ENCODE peak calls at places on chromosomes 7 and 10, in eight cellular contexts. One of them, this sample, is unnamed.

GRCh38 chr7:137961200-137962177 is 40.4 kb downstream of the CREB3L2 start:
- DNase-seq in stimulated activated CD8-positive, alpha-beta memory T cell treated with anti-CD3 and anti-CD28 coated beads, Interleukin-12 subunit alpha, Interleukin-12 subunit beta, amount 100 ng/mL, for 4 hours: no peak
- DNase-seq in activated naive CD8-positive, alpha-beta T cell treated with anti-CD3 and anti-CD28 coated beads for 36 hours: no peak
- DNase-seq in tibial nerve: no peak
- DNase-seq in H9: no peak
- DNase-seq in EL: no peak
- DNase-seq in fibroblast of pulmonary artery: no peak
- DNase-seq in GM23338: no peak
- DNase-seq in this sample: no peak

GRCh38 chr10:10564081-10564480 is 453.6 kb upstream of the CELF2 start:
- DNase-seq in stimulated activated CD8-positive, alpha-beta memory T cell treated with anti-CD3 and anti-CD28 coated beads, Interleukin-12 subunit alpha, Interleukin-12 subunit beta, amount 100 ng/mL, for 4 hours: no peak
- DNase-seq in activated naive CD8-positive, alpha-beta T cell treated with anti-CD3 and anti-CD28 coated beads for 36 hours: no peak
- DNase-seq in tibial nerve: no peak
- DNase-seq in H9: no peak
- DNase-seq in EL: no peak
- DNase-seq in fibroblast of pulmonary artery: peak
- DNase-seq in GM23338: peak
- DNase-seq in this sample: no peak

GRCh38 chr10:92972066-92972870 is 88.3 kb upstream of the CYP26C1 start:
- DNase-seq in stimulated activated CD8-positive, alpha-beta memory T cell treated with anti-CD3 and anti-CD28 coated beads, Interleukin-12 subunit alpha, Interleukin-12 subunit beta, amount 100 ng/mL, for 4 hours: no peak
- DNase-seq in activated naive CD8-positive, alpha-beta T cell treated with anti-CD3 and anti-CD28 coated beads for 36 hours: no peak
- DNase-seq in tibial nerve: no peak
- DNase-seq in H9: no peak
- DNase-seq in EL: peak
- DNase-seq in fibroblast of pulmonary artery: peak
- DNase-seq in GM23338: no peak
- DNase-seq in this sample: no peak

GRCh38 chr10:116160271-116160670 is 112.7 kb downstream of the GFRA1 start:
- DNase-seq in stimulated activated CD8-positive, alpha-beta memory T cell treated with anti-CD3 and anti-CD28 coated beads, Interleukin-12 subunit alpha, Interleukin-12 subunit beta, amount 100 ng/mL, for 4 hours: no peak
- DNase-seq in activated naive CD8-positive, alpha-beta T cell treated with anti-CD3 and anti-CD28 coated beads for 36 hours: no peak
- DNase-seq in tibial nerve: no peak
- DNase-seq in H9: no peak
- DNase-seq in EL: peak
- DNase-seq in fibroblast of pulmonary artery: no peak
- DNase-seq in GM23338: no peak
- DNase-seq in this sample: no peak

GRCh38 chr10:69279110-69279509 is 814 bp downstream of the HK1 start:
- DNase-seq in stimulated activated CD8-positive, alpha-beta memory T cell treated with anti-CD3 and anti-CD28 coated beads, Interleukin-12 subunit alpha, Interleukin-12 subunit beta, amount 100 ng/mL, for 4 hours: no peak
- DNase-seq in activated naive CD8-positive, alpha-beta T cell treated with anti-CD3 and anti-CD28 coated beads for 36 hours: no peak
- DNase-seq in tibial nerve: no peak
- DNase-seq in H9: no peak
- DNase-seq in EL: no peak
- DNase-seq in fibroblast of pulmonary artery: no peak
- DNase-seq in GM23338: no peak
- DNase-seq in this sample: no peak

GRCh38 chr10:96496281-96496925 is 17.3 kb downstream of the TLL2 start:
- DNase-seq in stimulated activated CD8-positive, alpha-beta memory T cell treated with anti-CD3 and anti-CD28 coated beads, Interleukin-12 subunit alpha, Interleukin-12 subunit beta, amount 100 ng/mL, for 4 hours: no peak
- DNase-seq in activated naive CD8-positive, alpha-beta T cell treated with anti-CD3 and anti-CD28 coated beads for 36 hours: no peak
- DNase-seq in tibial nerve: no peak
- DNase-seq in H9: peak
- DNase-seq in EL: no peak
- DNase-seq in fibroblast of pulmonary artery: peak
- DNase-seq in GM23338: peak
- DNase-seq in this sample: no peak

GRCh38 chr7:143008007-143008901 is 18.7 kb downstream of the OR9A2 start:
- DNase-seq in stimulated activated CD8-positive, alpha-beta memory T cell treated with anti-CD3 and anti-CD28 coated beads, Interleukin-12 subunit alpha, Interleukin-12 subunit beta, amount 100 ng/mL, for 4 hours: peak
- DNase-seq in activated naive CD8-positive, alpha-beta T cell treated with anti-CD3 and anti-CD28 coated beads for 36 hours: peak
- DNase-seq in tibial nerve: peak
- DNase-seq in H9: peak
- DNase-seq in EL: peak
- DNase-seq in fibroblast of pulmonary artery: peak
- DNase-seq in GM23338: peak
- DNase-seq in this sample: peak

GRCh38 chr10:96651998-96652431 is 65.2 kb upstream of the TM9SF3 start:
- DNase-seq in stimulated activated CD8-positive, alpha-beta memory T cell treated with anti-CD3 and anti-CD28 coated beads, Interleukin-12 subunit alpha, Interleukin-12 subunit beta, amount 100 ng/mL, for 4 hours: peak
- DNase-seq in activated naive CD8-positive, alpha-beta T cell treated with anti-CD3 and anti-CD28 coated beads for 36 hours: peak
- DNase-seq in tibial nerve: no peak
- DNase-seq in H9: no peak
- DNase-seq in EL: no peak
- DNase-seq in fibroblast of pulmonary artery: no peak
- DNase-seq in GM23338: no peak
- DNase-seq in this sample: peak

GRCh38 chr10:86849495-86849894 is 93.1 kb downstream of the BMPR1A start:
- DNase-seq in stimulated activated CD8-positive, alpha-beta memory T cell treated with anti-CD3 and anti-CD28 coated beads, Interleukin-12 subunit alpha, Interleukin-12 subunit beta, amount 100 ng/mL, for 4 hours: no peak
- DNase-seq in activated naive CD8-positive, alpha-beta T cell treated with anti-CD3 and anti-CD28 coated beads for 36 hours: no peak
- DNase-seq in tibial nerve: no peak
- DNase-seq in H9: no peak
- DNase-seq in EL: no peak
- DNase-seq in fibroblast of pulmonary artery: no peak
- DNase-seq in GM23338: no peak
- DNase-seq in this sample: no peak

GRCh38 chr7:80748302-80749042 is 110.0 kb downstream of the CD36 start:
- DNase-seq in stimulated activated CD8-positive, alpha-beta memory T cell treated with anti-CD3 and anti-CD28 coated beads, Interleukin-12 subunit alpha, Interleukin-12 subunit beta, amount 100 ng/mL, for 4 hours: no peak
- DNase-seq in activated naive CD8-positive, alpha-beta T cell treated with anti-CD3 and anti-CD28 coated beads for 36 hours: no peak
- DNase-seq in tibial nerve: no peak
- DNase-seq in H9: no peak
- DNase-seq in EL: no peak
- DNase-seq in fibroblast of pulmonary artery: peak
- DNase-seq in GM23338: peak
- DNase-seq in this sample: no peak

GRCh38 chr7:28686418-28686800 is 271.7 kb downstream of the TRIL start:
- DNase-seq in stimulated activated CD8-positive, alpha-beta memory T cell treated with anti-CD3 and anti-CD28 coated beads, Interleukin-12 subunit alpha, Interleukin-12 subunit beta, amount 100 ng/mL, for 4 hours: no peak
- DNase-seq in activated naive CD8-positive, alpha-beta T cell treated with anti-CD3 and anti-CD28 coated beads for 36 hours: no peak
- DNase-seq in tibial nerve: peak
- DNase-seq in H9: peak
- DNase-seq in EL: peak
- DNase-seq in fibroblast of pulmonary artery: peak
- DNase-seq in GM23338: peak
- DNase-seq in this sample: no peak

GRCh38 chr7:130151591-130152269 is 53.5 kb downstream of the TMEM209 start:
- DNase-seq in stimulated activated CD8-positive, alpha-beta memory T cell treated with anti-CD3 and anti-CD28 coated beads, Interleukin-12 subunit alpha, Interleukin-12 subunit beta, amount 100 ng/mL, for 4 hours: no peak
- DNase-seq in activated naive CD8-positive, alpha-beta T cell treated with anti-CD3 and anti-CD28 coated beads for 36 hours: no peak
- DNase-seq in tibial nerve: no peak
- DNase-seq in H9: no peak
- DNase-seq in EL: peak
- DNase-seq in fibroblast of pulmonary artery: peak
- DNase-seq in GM23338: no peak
- DNase-seq in this sample: peak

GRCh38 chr10:70596860-70597809 is 5.4 kb downstream of the PRF1 start:
- DNase-seq in stimulated activated CD8-positive, alpha-beta memory T cell treated with anti-CD3 and anti-CD28 coated beads, Interleukin-12 subunit alpha, Interleukin-12 subunit beta, amount 100 ng/mL, for 4 hours: no peak
- DNase-seq in activated naive CD8-positive, alpha-beta T cell treated with anti-CD3 and anti-CD28 coated beads for 36 hours: no peak
- DNase-seq in tibial nerve: no peak
- DNase-seq in H9: no peak
- DNase-seq in EL: no peak
- DNase-seq in fibroblast of pulmonary artery: no peak
- DNase-seq in GM23338: no peak
- DNase-seq in this sample: no peak

GRCh38 chr7:30027915-30028748 is at the start of gene PLEKHA8:
- DNase-seq in stimulated activated CD8-positive, alpha-beta memory T cell treated with anti-CD3 and anti-CD28 coated beads, Interleukin-12 subunit alpha, Interleukin-12 subunit beta, amount 100 ng/mL, for 4 hours: peak
- DNase-seq in activated naive CD8-positive, alpha-beta T cell treated with anti-CD3 and anti-CD28 coated beads for 36 hours: peak
- DNase-seq in tibial nerve: peak
- DNase-seq in H9: peak
- DNase-seq in EL: peak
- DNase-seq in fibroblast of pulmonary artery: peak
- DNase-seq in GM23338: peak
- DNase-seq in this sample: peak

GRCh38 chr10:62308101-62308500 is 39.5 kb upstream of the RTKN2 start:
- DNase-seq in stimulated activated CD8-positive, alpha-beta memory T cell treated with anti-CD3 and anti-CD28 coated beads, Interleukin-12 subunit alpha, Interleukin-12 subunit beta, amount 100 ng/mL, for 4 hours: no peak
- DNase-seq in activated naive CD8-positive, alpha-beta T cell treated with anti-CD3 and anti-CD28 coated beads for 36 hours: no peak
- DNase-seq in tibial nerve: no peak
- DNase-seq in H9: no peak
- DNase-seq in EL: no peak
- DNase-seq in fibroblast of pulmonary artery: no peak
- DNase-seq in GM23338: no peak
- DNase-seq in this sample: no peak

GRCh38 chr10:119313645-119314044 is 106.3 kb downstream of the GRK5 start:
- DNase-seq in stimulated activated CD8-positive, alpha-beta memory T cell treated with anti-CD3 and anti-CD28 coated beads, Interleukin-12 subunit alpha, Interleukin-12 subunit beta, amount 100 ng/mL, for 4 hours: peak
- DNase-seq in activated naive CD8-positive, alpha-beta T cell treated with anti-CD3 and anti-CD28 coated beads for 36 hours: peak
- DNase-seq in tibial nerve: no peak
- DNase-seq in H9: no peak
- DNase-seq in EL: no peak
- DNase-seq in fibroblast of pulmonary artery: no peak
- DNase-seq in GM23338: no peak
- DNase-seq in this sample: peak

GRCh38 chr10:4847580-4848020 is 21.6 kb downstream of the AKR1E2 start:
- DNase-seq in stimulated activated CD8-positive, alpha-beta memory T cell treated with anti-CD3 and anti-CD28 coated beads, Interleukin-12 subunit alpha, Interleukin-12 subunit beta, amount 100 ng/mL, for 4 hours: no peak
- DNase-seq in activated naive CD8-positive, alpha-beta T cell treated with anti-CD3 and anti-CD28 coated beads for 36 hours: no peak
- DNase-seq in tibial nerve: no peak
- DNase-seq in H9: no peak
- DNase-seq in EL: peak
- DNase-seq in fibroblast of pulmonary artery: peak
- DNase-seq in GM23338: no peak
- DNase-seq in this sample: no peak

GRCh38 chr7:116433246-116433645 is 66.3 kb upstream of the CAV2 start:
- DNase-seq in stimulated activated CD8-positive, alpha-beta memory T cell treated with anti-CD3 and anti-CD28 coated beads, Interleukin-12 subunit alpha, Interleukin-12 subunit beta, amount 100 ng/mL, for 4 hours: no peak
- DNase-seq in activated naive CD8-positive, alpha-beta T cell treated with anti-CD3 and anti-CD28 coated beads for 36 hours: no peak
- DNase-seq in tibial nerve: no peak
- DNase-seq in H9: no peak
- DNase-seq in EL: peak
- DNase-seq in fibroblast of pulmonary artery: no peak
- DNase-seq in GM23338: no peak
- DNase-seq in this sample: no peak

GRCh38 chr7:31192996-31193395 is 140.9 kb downstream of the ADCYAP1R1 start:
- DNase-seq in stimulated activated CD8-positive, alpha-beta memory T cell treated with anti-CD3 and anti-CD28 coated beads, Interleukin-12 subunit alpha, Interleukin-12 subunit beta, amount 100 ng/mL, for 4 hours: no peak
- DNase-seq in activated naive CD8-positive, alpha-beta T cell treated with anti-CD3 and anti-CD28 coated beads for 36 hours: peak
- DNase-seq in tibial nerve: peak
- DNase-seq in H9: peak
- DNase-seq in EL: peak
- DNase-seq in fibroblast of pulmonary artery: peak
- DNase-seq in GM23338: peak
- DNase-seq in this sample: no peak

GRCh38 chr10:119199231-119199992 is 8.0 kb upstream of the GRK5 start:
- DNase-seq in stimulated activated CD8-positive, alpha-beta memory T cell treated with anti-CD3 and anti-CD28 coated beads, Interleukin-12 subunit alpha, Interleukin-12 subunit beta, amount 100 ng/mL, for 4 hours: no peak
- DNase-seq in activated naive CD8-positive, alpha-beta T cell treated with anti-CD3 and anti-CD28 coated beads for 36 hours: peak
- DNase-seq in tibial nerve: peak
- DNase-seq in H9: peak
- DNase-seq in EL: peak
- DNase-seq in fibroblast of pulmonary artery: peak
- DNase-seq in GM23338: peak
- DNase-seq in this sample: peak

GRCh38 chr7:4842302-4843064 is 19.3 kb downstream of the PAPOLB start:
- DNase-seq in stimulated activated CD8-positive, alpha-beta memory T cell treated with anti-CD3 and anti-CD28 coated beads, Interleukin-12 subunit alpha, Interleukin-12 subunit beta, amount 100 ng/mL, for 4 hours: no peak
- DNase-seq in activated naive CD8-positive, alpha-beta T cell treated with anti-CD3 and anti-CD28 coated beads for 36 hours: no peak
- DNase-seq in tibial nerve: no peak
- DNase-seq in H9: no peak
- DNase-seq in EL: no peak
- DNase-seq in fibroblast of pulmonary artery: peak
- DNase-seq in GM23338: no peak
- DNase-seq in this sample: no peak

GRCh38 chr10:6328708-6329423 is 126.1 kb downstream of the PFKFB3 start:
- DNase-seq in stimulated activated CD8-positive, alpha-beta memory T cell treated with anti-CD3 and anti-CD28 coated beads, Interleukin-12 subunit alpha, Interleukin-12 subunit beta, amount 100 ng/mL, for 4 hours: no peak
- DNase-seq in activated naive CD8-positive, alpha-beta T cell treated with anti-CD3 and anti-CD28 coated beads for 36 hours: no peak
- DNase-seq in tibial nerve: no peak
- DNase-seq in H9: no peak
- DNase-seq in EL: no peak
- DNase-seq in fibroblast of pulmonary artery: no peak
- DNase-seq in GM23338: no peak
- DNase-seq in this sample: no peak

GRCh38 chr7:13312327-13312726 is 624.9 kb downstream of the ARL4A start:
- DNase-seq in stimulated activated CD8-positive, alpha-beta memory T cell treated with anti-CD3 and anti-CD28 coated beads, Interleukin-12 subunit alpha, Interleukin-12 subunit beta, amount 100 ng/mL, for 4 hours: no peak
- DNase-seq in activated naive CD8-positive, alpha-beta T cell treated with anti-CD3 and anti-CD28 coated beads for 36 hours: no peak
- DNase-seq in tibial nerve: no peak
- DNase-seq in H9: no peak
- DNase-seq in EL: peak
- DNase-seq in fibroblast of pulmonary artery: no peak
- DNase-seq in GM23338: peak
- DNase-seq in this sample: no peak

GRCh38 chr10:92552310-92552709 is 21.6 kb downstream of the IDE start:
- DNase-seq in stimulated activated CD8-positive, alpha-beta memory T cell treated with anti-CD3 and anti-CD28 coated beads, Interleukin-12 subunit alpha, Interleukin-12 subunit beta, amount 100 ng/mL, for 4 hours: no peak
- DNase-seq in activated naive CD8-positive, alpha-beta T cell treated with anti-CD3 and anti-CD28 coated beads for 36 hours: no peak
- DNase-seq in tibial nerve: no peak
- DNase-seq in H9: no peak
- DNase-seq in EL: no peak
- DNase-seq in fibroblast of pulmonary artery: no peak
- DNase-seq in GM23338: no peak
- DNase-seq in this sample: no peak

GRCh38 chr7:51226916-51227535 is 89.6 kb downstream of the COBL start:
- DNase-seq in stimulated activated CD8-positive, alpha-beta memory T cell treated with anti-CD3 and anti-CD28 coated beads, Interleukin-12 subunit alpha, Interleukin-12 subunit beta, amount 100 ng/mL, for 4 hours: no peak
- DNase-seq in activated naive CD8-positive, alpha-beta T cell treated with anti-CD3 and anti-CD28 coated beads for 36 hours: no peak
- DNase-seq in tibial nerve: no peak
- DNase-seq in H9: no peak
- DNase-seq in EL: no peak
- DNase-seq in fibroblast of pulmonary artery: no peak
- DNase-seq in GM23338: no peak
- DNase-seq in this sample: no peak

GRCh38 chr7:138008588-138009349 is 6.9 kb upstream of the CREB3L2 start:
- DNase-seq in stimulated activated CD8-positive, alpha-beta memory T cell treated with anti-CD3 and anti-CD28 coated beads, Interleukin-12 subunit alpha, Interleukin-12 subunit beta, amount 100 ng/mL, for 4 hours: no peak
- DNase-seq in activated naive CD8-positive, alpha-beta T cell treated with anti-CD3 and anti-CD28 coated beads for 36 hours: no peak
- DNase-seq in tibial nerve: no peak
- DNase-seq in H9: peak
- DNase-seq in EL: peak
- DNase-seq in fibroblast of pulmonary artery: peak
- DNase-seq in GM23338: peak
- DNase-seq in this sample: peak

GRCh38 chr7:156493942-156494341 is 146.6 kb upstream of the RNF32 start:
- DNase-seq in stimulated activated CD8-positive, alpha-beta memory T cell treated with anti-CD3 and anti-CD28 coated beads, Interleukin-12 subunit alpha, Interleukin-12 subunit beta, amount 100 ng/mL, for 4 hours: no peak
- DNase-seq in activated naive CD8-positive, alpha-beta T cell treated with anti-CD3 and anti-CD28 coated beads for 36 hours: no peak
- DNase-seq in tibial nerve: no peak
- DNase-seq in H9: no peak
- DNase-seq in EL: no peak
- DNase-seq in fibroblast of pulmonary artery: no peak
- DNase-seq in GM23338: no peak
- DNase-seq in this sample: no peak

GRCh38 chr7:100488333-100489095 is 4.8 kb downstream of the NYAP1 start:
- DNase-seq in stimulated activated CD8-positive, alpha-beta memory T cell treated with anti-CD3 and anti-CD28 coated beads, Interleukin-12 subunit alpha, Interleukin-12 subunit beta, amount 100 ng/mL, for 4 hours: no peak
- DNase-seq in activated naive CD8-positive, alpha-beta T cell treated with anti-CD3 and anti-CD28 coated beads for 36 hours: no peak
- DNase-seq in tibial nerve: no peak
- DNase-seq in H9: no peak
- DNase-seq in EL: no peak
- DNase-seq in fibroblast of pulmonary artery: no peak
- DNase-seq in GM23338: no peak
- DNase-seq in this sample: no peak

GRCh38 chr10:69416695-69417094 is at the start of gene TACR2:
- DNase-seq in stimulated activated CD8-positive, alpha-beta memory T cell treated with anti-CD3 and anti-CD28 coated beads, Interleukin-12 subunit alpha, Interleukin-12 subunit beta, amount 100 ng/mL, for 4 hours: no peak
- DNase-seq in activated naive CD8-positive, alpha-beta T cell treated with anti-CD3 and anti-CD28 coated beads for 36 hours: no peak
- DNase-seq in tibial nerve: no peak
- DNase-seq in H9: no peak
- DNase-seq in EL: no peak
- DNase-seq in fibroblast of pulmonary artery: no peak
- DNase-seq in GM23338: no peak
- DNase-seq in this sample: no peak

GRCh38 chr7:149422914-149423285 is 38.0 kb downstream of the ZNF777 start:
- DNase-seq in stimulated activated CD8-positive, alpha-beta memory T cell treated with anti-CD3 and anti-CD28 coated beads, Interleukin-12 subunit alpha, Interleukin-12 subunit beta, amount 100 ng/mL, for 4 hours: no peak
- DNase-seq in activated naive CD8-positive, alpha-beta T cell treated with anti-CD3 and anti-CD28 coated beads for 36 hours: peak
- DNase-seq in tibial nerve: no peak
- DNase-seq in H9: peak
- DNase-seq in EL: no peak
- DNase-seq in fibroblast of pulmonary artery: no peak
- DNase-seq in GM23338: peak
- DNase-seq in this sample: peak

GRCh38 chr10:120017731-120018130 is 125.2 kb downstream of the SEC23IP start:
- DNase-seq in stimulated activated CD8-positive, alpha-beta memory T cell treated with anti-CD3 and anti-CD28 coated beads, Interleukin-12 subunit alpha, Interleukin-12 subunit beta, amount 100 ng/mL, for 4 hours: no peak
- DNase-seq in activated naive CD8-positive, alpha-beta T cell treated with anti-CD3 and anti-CD28 coated beads for 36 hours: no peak
- DNase-seq in tibial nerve: no peak
- DNase-seq in H9: no peak
- DNase-seq in EL: no peak
- DNase-seq in fibroblast of pulmonary artery: no peak
- DNase-seq in GM23338: no peak
- DNase-seq in this sample: no peak

This sample was measured in immature natural killer cell.